ENCODE peak calls at places on chromosomes 5 and 9, in nine cellular contexts. M is Karpas-422; S is IMR-90; Z is ovary; K is sigmoid colon; H is HepG2; N is cardiac muscle cell; G is uterus; U is CD4-positive, CD25-positive, alpha-beta regulatory T cell. L is an unnamed sample. For H3K9me3 and H3K27me3, the result is how much of the 10 kb centered on the place peaks cover.

GRCh38 chr5:141564216-141564692 is 54.5 kb downstream of the DIAPH1 start:
- DNase-seq in K (peak), M (peak), G (peak), H (peak), U (peak), Z (peak), S (peak), N (peak), L (peak)

GRCh38 chr5:172904643-172905345 is 54.4 kb upstream of the RPL26L1 start:
- DNase-seq in K (peak), S (peak), U (no peak), G (peak), N (no peak), H (peak), Z (peak), M (no peak), L (peak)

GRCh38 chr9:109118802-109119438 is 827 bp downstream of the TMEM245 start:
- DNase-seq in S (peak), K (peak), Z (no peak), U (no peak), N (peak), M (peak), H (peak), G (no peak), L (no peak)

GRCh38 chr9:16442622-16443021 is 427.8 kb downstream of the BNC2 start:
- DNase-seq in K (peak), N (no peak), U (no peak), S (peak), H (no peak), G (peak), Z (no peak), M (no peak), L (no peak)

GRCh38 chr9:82302968-82303655 is 314.5 kb downstream of the SPATA31D1 start:
- DNase-seq in N (no peak), Z (no peak), U (no peak), H (no peak), S (no peak), M (no peak), K (no peak), G (no peak), L (no peak)

GRCh38 chr9:106622148-106622547 is 240.8 kb upstream of the ZNF462 start:
- DNase-seq in U (no peak), G (no peak), M (no peak), S (no peak), Z (no peak), N (no peak), K (no peak), H (no peak), L (no peak)

GRCh38 chr5:80871541-80871961 is 88.6 kb upstream of the RASGRF2 start:
- DNase-seq in Z (no peak), H (peak), M (no peak), N (no peak), K (no peak), G (no peak), S (peak), U (no peak), L (no peak)

GRCh38 chr9:134406366-134407122 is 80.3 kb downstream of the RXRA start:
- DNase-seq in U (no peak), S (no peak), G (no peak), N (no peak), M (no peak), K (no peak), Z (no peak), H (no peak), L (peak)

GRCh38 chr5:42235837-42236236 is 187.4 kb upstream of the GHR start:
- DNase-seq in U (no peak), N (no peak), K (no peak), Z (no peak), H (no peak), G (no peak), M (no peak), S (no peak), L (no peak)

GRCh38 chr9:115671911-115672310 is 481.7 kb upstream of the PAPPA start:
- DNase-seq in M (no peak), N (no peak), H (no peak), G (no peak), S (no peak), U (no peak), Z (no peak), K (no peak), L (no peak)

GRCh38 chr5:139462582-139463276 is at the start of gene ECSCR:
- DNase-seq in Z (no peak), G (peak), H (peak), N (no peak), U (no peak), K (no peak), M (no peak), S (no peak), L (peak)

GRCh38 chr9:97853844-97854695 is 1.0 kb downstream of the FOXE1 start:
- DNase-seq in K (no peak), U (peak), S (peak), G (no peak), Z (no peak), N (peak), M (no peak), H (no peak), L (peak)

GRCh38 chr9:136848393-136849037 is 694 bp upstream of the PHPT1 start:
- DNase-seq in U (peak), S (no peak), K (no peak), G (no peak), M (peak), H (peak), Z (peak), N (peak), L (peak)

GRCh38 chr5:134249469-134250379 is 23.9 kb upstream of the PPP2CA start:
- DNase-seq in S (peak), U (no peak), K (peak), H (no peak), G (no peak), N (no peak), M (no peak), Z (no peak), L (peak)

GRCh38 chr5:127970854-127971425 is 112.6 kb upstream of the SLC12A2 start:
- DNase-seq in H (no peak), Z (no peak), U (no peak), M (no peak), N (no peak), S (no peak), G (no peak), K (no peak), L (no peak)

GRCh38 chr5:181204561-181205401 is at the start of gene TRIM7:
- DNase-seq in G (no peak), N (peak), S (peak), U (peak), K (peak), M (no peak), Z (peak), H (no peak), L (peak)

GRCh38 chr9:28032178-28032532 is 458.9 kb upstream of the C9orf72 start:
- DNase-seq in M (no peak), N (no peak), S (no peak), K (no peak), Z (no peak), U (no peak), G (no peak), H (no peak), L (no peak)

GRCh38 chr5:148619484-148619883 is 34.8 kb downstream of the HTR4 start:
- DNase-seq in H (no peak), S (no peak), Z (no peak), N (no peak), K (no peak), G (no peak), U (no peak), M (no peak), L (no peak)

GRCh38 chr5:43773032-43773830 is 170.3 kb downstream of the NNT start:
- DNase-seq in S (peak), N (no peak), M (no peak), H (peak), Z (no peak), K (no peak), U (no peak), G (no peak), L (no peak)

GRCh38 chr5:113451797-113452196 is 17.0 kb upstream of the TSSK1B start:
- DNase-seq in S (no peak), K (no peak), M (no peak), Z (no peak), H (no peak), N (no peak), U (no peak), G (no peak), L (peak)

GRCh38 chr9:126673689-126674364 is 60.1 kb downstream of the LMX1B start:
- DNase-seq in S (peak), Z (no peak), K (no peak), G (no peak), M (no peak), U (no peak), H (peak), N (peak), L (no peak)

GRCh38 chr9:126671381-126671831 is 57.7 kb downstream of the LMX1B start:
- DNase-seq in U (no peak), M (no peak), S (no peak), N (no peak), H (no peak), Z (peak), G (no peak), K (no peak), L (peak)

GRCh38 chr9:126674365-126675146 is 60.8 kb downstream of the LMX1B start:
- DNase-seq in U (no peak), S (no peak), Z (no peak), G (no peak), N (no peak), H (no peak), K (no peak), M (no peak), L (peak)

GRCh38 chr9:126671983-126672382 is 58.3 kb downstream of the LMX1B start:
- DNase-seq in U (no peak), M (no peak), H (no peak), K (no peak), Z (no peak), N (no peak), S (no peak), G (no peak), L (no peak)

DNA sequence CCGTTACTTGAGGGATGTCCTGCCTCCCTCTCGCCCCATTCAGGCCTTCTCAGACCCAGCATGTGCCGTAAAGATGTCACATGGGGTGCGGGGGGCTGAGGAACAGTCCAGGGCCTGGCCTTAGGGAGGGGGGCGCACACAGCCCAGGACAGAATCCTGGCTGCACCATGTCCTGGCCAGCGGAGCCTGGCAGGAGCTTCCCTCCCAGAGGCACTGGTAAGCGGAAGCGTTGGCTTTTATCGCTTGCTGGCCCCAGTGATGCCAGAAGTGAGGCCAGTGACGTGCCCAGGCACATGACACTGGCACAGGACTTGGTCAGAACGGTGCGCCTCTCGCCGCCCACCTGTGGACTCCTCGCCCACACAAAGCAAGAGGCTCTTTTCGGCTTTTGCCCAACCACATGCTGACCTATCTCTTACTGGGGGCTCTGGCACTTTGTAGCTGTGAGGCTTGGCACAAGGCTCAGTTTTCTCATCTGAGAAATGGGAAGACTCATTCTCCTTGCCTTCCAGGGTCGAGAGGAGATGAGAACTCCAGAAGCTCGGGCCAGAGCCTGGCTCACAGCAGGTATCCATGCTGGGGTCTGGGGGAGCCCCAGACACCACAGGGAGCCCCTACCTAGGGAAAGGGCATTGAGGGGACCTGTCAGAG is 59.0 kb downstream of the LMX1B start:
- DNase-seq in K (no peak), S (no peak), G (no peak), Z (no peak), N (no peak), H (no peak), M (no peak), U (no peak), L (no peak)
- H3K27ac ChIP-seq in K (no peak), S (no peak), G (no peak), Z (no peak), N (no peak), H (no peak), M (no peak), U (no peak), L (no peak)

DNA sequence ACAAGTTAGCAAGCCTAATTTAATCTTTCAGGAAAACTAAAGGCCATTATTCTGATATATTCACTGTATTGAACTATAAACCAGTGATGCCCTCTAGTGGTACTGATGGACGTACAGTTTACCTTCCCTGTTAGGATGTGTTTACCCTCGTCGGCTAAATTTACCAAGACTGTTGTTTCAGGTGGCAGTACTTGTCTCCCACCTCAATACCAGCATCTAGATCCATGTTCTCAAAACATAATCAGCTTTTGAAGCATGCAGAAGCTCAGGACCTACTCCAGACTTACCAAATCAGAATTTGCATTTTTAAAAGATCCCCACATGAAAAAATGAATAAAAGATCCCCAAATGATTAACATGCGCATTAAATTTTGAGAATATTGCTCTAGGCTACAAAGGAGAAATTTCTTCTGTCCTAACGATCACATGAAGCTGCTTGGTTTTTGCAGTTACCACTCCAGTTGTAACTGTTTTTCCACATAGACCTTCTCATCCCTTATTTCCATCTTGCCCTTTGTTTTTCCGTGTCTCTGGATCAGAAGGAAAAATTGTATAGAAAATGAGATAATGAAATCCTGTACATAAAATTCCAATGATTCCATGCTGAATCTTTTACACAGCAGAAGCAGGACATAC is 3.2 kb upstream of the BAAT start:
- DNase-seq in M (peak), H (peak), S (peak), K (no peak), N (peak), Z (no peak), U (peak), G (no peak), L (no peak)
- H3K9me3 ChIP-seq in M (under half), H (under half), S (under half), K (under half), N (under half), Z (under half), U (under half), G (under half), L (under half)

GRCh38 chr9:86684148-86684547 is 263.2 kb downstream of the GAS1 start:
- DNase-seq in N (no peak), G (no peak), K (no peak), M (no peak), U (no peak), H (no peak), Z (no peak), S (peak), L (no peak)

GRCh38 chr9:86685556-86685955 is 261.8 kb downstream of the GAS1 start:
- DNase-seq in K (no peak), U (no peak), G (no peak), M (no peak), Z (no peak), H (no peak), N (no peak), S (peak), L (no peak)

GRCh38 chr9:86690034-86690433 is 257.3 kb downstream of the GAS1 start:
- DNase-seq in N (no peak), H (no peak), G (no peak), M (no peak), U (no peak), K (no peak), S (no peak), Z (no peak), L (no peak)

GRCh38 chr9:86682240-86682639 is 265.1 kb downstream of the GAS1 start:
- DNase-seq in K (no peak), U (peak), S (no peak), H (no peak), G (no peak), N (no peak), Z (no peak), M (no peak), L (no peak)

GRCh38 chr9:86687788-86688187 is 259.5 kb downstream of the GAS1 start:
- DNase-seq in G (no peak), H (no peak), N (no peak), M (no peak), K (no peak), S (no peak), Z (no peak), U (no peak), L (no peak)
- H3K27me3 ChIP-seq in G (under half), H (under half), N (under half), M (under half), K (under half), S (under half), Z (under half), U (under half), L (under half)

GRCh38 chr9:111937301-111937700 is 40.7 kb downstream of the UGCG start:
- DNase-seq in N (no peak), G (no peak), Z (no peak), U (no peak), M (no peak), S (no peak), H (no peak), K (no peak), L (no peak)
- H3K27ac ChIP-seq in N (no peak), G (no peak), Z (no peak), U (peak), M (no peak), S (peak), H (no peak), K (no peak), L (no peak)